ENCODE peak calls at places on chromosomes 5 and 9, in six cellular contexts. U is HepG2, X is GM12878, K is HCT116, W is H1, N is SK-N-SH. P is an unnamed sample.

GRCh38 chr9:19994296-19994695 is 205.5 kb upstream of the SLC24A2 start:
- DNase-seq in U (no peak), X (no peak), K (no peak), W (no peak), N (no peak), P (no peak)

GRCh38 chr9:137236238-137236935 is 4.7 kb upstream of the TUBB4B start:
- DNase-seq in W (peak), X (no peak), U (peak), K (no peak), N (peak), P (peak)

GRCh38 chr5:166369326-166369725 is 1922.1 kb upstream of the WWC1 start:
- DNase-seq in U (no peak), N (no peak), W (no peak), K (no peak), X (no peak), P (no peak)

GRCh38 chr9:99352786-99353185 is 130.7 kb downstream of the SEC61B start:
- DNase-seq in N (no peak), X (no peak), K (no peak), U (no peak), W (no peak), P (no peak)

GRCh38 chr9:105154723-105155191 is 89.7 kb upstream of the SLC44A1 start:
- DNase-seq in N (no peak), X (no peak), K (no peak), W (no peak), U (no peak), P (no peak)

GRCh38 chr9:119268985-119269384 is 100.2 kb downstream of the BRINP1 start:
- DNase-seq in N (no peak), U (no peak), W (no peak), X (no peak), K (no peak), P (peak)

GRCh38 chr5:93461751-93462150 is 119.3 kb downstream of the NR2F1-AS1 start:
- DNase-seq in X (no peak), W (no peak), U (no peak), K (no peak), N (no peak), P (no peak)

GRCh38 chr9:76594764-76595410 is 135.9 kb downstream of the GCNT1 start:
- DNase-seq in N (no peak), K (no peak), U (no peak), X (no peak), W (peak), P (no peak)

GRCh38 chr5:23284656-23285055 is 222.8 kb upstream of the PRDM9 start:
- DNase-seq in W (no peak), U (no peak), N (no peak), K (no peak), X (no peak), P (no peak)

GRCh38 chr5:81854915-81855314 is 104.0 kb upstream of the SSBP2 start:
- DNase-seq in W (no peak), U (no peak), N (no peak), K (no peak), X (no peak), P (no peak)

GRCh38 chr5:174735498-174736350 is 11.3 kb downstream of the MSX2 start:
- DNase-seq in U (peak), X (no peak), N (peak), W (peak), K (peak), P (peak)

GRCh38 chr5:173201636-173202265 is 33.3 kb downstream of the NKX2-5 start:
- DNase-seq in U (peak), N (no peak), X (no peak), W (no peak), K (peak), P (no peak)

GRCh38 chr5:29229461-29229860 is 1964.0 kb upstream of the CDH6 start:
- DNase-seq in U (no peak), N (no peak), X (no peak), K (no peak), W (no peak), P (no peak)

GRCh38 chr5:163893301-163893700 is 387.9 kb downstream of the MAT2B start:
- DNase-seq in W (no peak), K (no peak), U (no peak), N (no peak), X (no peak), P (no peak)

GRCh38 chr5:90985341-90985740 is 397.8 kb downstream of the ARRDC3 start:
- DNase-seq in K (no peak), U (no peak), W (no peak), N (no peak), X (no peak), P (no peak)

GRCh38 chr5:93247126-93247525 is 333.9 kb downstream of the NR2F1-AS1 start:
- DNase-seq in K (no peak), U (no peak), N (no peak), X (no peak), W (no peak), P (no peak)

GRCh38 chr9:122261469-122261881 is 3.2 kb downstream of the RBM18 start:
- DNase-seq in U (peak), W (no peak), N (no peak), K (no peak), X (no peak), P (peak)

GRCh38 chr9:36950389-36950788 is 83.7 kb downstream of the PAX5 start:
- DNase-seq in U (no peak), N (no peak), X (no peak), K (no peak), W (no peak), P (no peak)

DNA sequence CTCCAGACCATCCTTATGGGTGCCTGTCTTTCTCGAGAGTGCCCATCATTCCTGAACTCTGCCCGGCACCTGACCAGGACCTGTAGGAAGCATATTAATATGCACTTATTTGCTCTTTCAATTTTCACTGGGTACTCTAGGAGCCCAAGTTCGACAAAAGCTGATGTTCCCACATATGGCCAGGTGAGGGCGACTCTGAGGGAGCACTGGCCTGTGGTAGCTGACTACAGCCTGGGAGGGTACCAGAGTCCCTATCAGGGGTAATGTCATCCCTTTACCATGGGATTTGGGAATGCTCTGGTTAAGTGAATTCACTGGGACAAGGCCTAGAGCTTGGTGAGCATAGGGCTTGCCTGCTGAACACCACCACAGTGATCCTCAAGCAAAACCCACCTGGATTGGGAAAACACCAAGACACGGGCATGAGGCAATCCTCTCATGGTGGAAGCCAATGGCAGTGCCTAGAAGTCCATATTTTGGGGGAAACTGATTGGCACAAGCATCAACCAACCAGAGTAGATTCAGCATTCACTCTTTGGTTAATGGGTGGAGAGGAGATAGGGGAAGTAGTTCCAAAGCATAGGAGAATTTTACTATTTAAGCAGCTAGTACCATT is 112.2 kb downstream of the MTX3 start:
- DNase-seq in K (peak), W (peak), U (peak), N (peak), X (no peak), P (peak)
- TF ChIP-seq JUND in K (no peak), W (no peak), U (no peak), N (no peak), X (no peak), P (no peak)

GRCh38 chr5:140951636-140952035 is 14.6 kb upstream of the PCDHAC2 start:
- DNase-seq in N (no peak), K (no peak), U (peak), X (no peak), W (no peak), P (no peak)

DNA sequence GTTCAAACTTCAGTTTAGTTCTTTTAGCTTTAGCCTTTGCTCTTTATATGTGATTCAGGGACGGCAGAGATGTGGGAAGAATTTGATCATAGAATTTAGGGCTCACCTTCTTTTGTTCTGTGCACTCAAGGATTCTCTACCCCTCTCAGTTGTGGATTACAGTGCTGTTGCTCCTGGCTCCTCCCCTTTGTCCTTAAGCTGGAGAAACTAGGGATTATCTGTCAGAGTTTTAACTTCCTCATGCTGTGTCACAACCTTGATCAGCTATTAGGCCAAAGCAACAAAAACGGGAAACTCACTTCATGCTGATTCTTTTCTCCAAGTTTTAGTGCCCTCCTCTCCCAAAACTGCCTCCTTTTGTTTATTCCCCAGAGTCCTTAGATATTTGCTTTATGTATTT is 13.0 kb upstream of the PCDHAC2 start:
- DNase-seq in W (no peak), K (no peak), N (no peak), U (no peak), X (no peak), P (no peak)
- TF ChIP-seq JUND in W (no peak), K (no peak), N (no peak), U (no peak), X (no peak), P (no peak)

GRCh38 chr5:73792687-73793320 is 166.8 kb downstream of the ARHGEF28 start:
- DNase-seq in U (peak), K (peak), W (peak), X (peak), N (peak), P (peak)

GRCh38 chr5:73799401-73799972 is 173.5 kb downstream of the ARHGEF28 start:
- DNase-seq in U (no peak), X (no peak), W (no peak), K (no peak), N (no peak), P (no peak)

GRCh38 chr5:73796164-73797141 is 170.5 kb downstream of the ARHGEF28 start:
- DNase-seq in U (peak), K (no peak), W (no peak), N (no peak), X (peak), P (peak)

GRCh38 chr5:73793911-73794310 is 167.9 kb downstream of the ARHGEF28 start:
- DNase-seq in K (no peak), N (no peak), U (no peak), X (no peak), W (no peak), P (no peak)

DNA sequence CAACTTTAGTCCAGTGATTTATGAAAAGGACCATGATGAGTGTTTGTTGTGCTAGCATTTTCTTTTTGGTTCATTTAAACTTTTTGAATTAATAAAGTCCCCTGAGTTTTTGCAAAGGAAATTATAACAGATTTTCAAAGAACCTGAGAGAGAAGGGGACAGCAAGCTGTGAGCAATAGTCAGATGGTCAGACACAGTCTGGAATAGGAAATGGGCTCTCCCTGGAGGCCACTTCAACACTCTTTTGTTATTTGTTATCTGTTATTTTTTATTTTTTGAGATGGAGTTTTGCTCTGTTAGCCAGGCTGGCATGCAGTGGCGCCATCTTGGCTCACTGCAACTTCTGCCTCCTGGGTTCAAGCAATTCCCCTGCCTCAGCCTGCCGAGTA is 171.1 kb downstream of the ARHGEF28 start:
- DNase-seq in N (no peak), X (no peak), W (no peak), U (no peak), K (no peak), P (no peak)
- TF ChIP-seq JUND in N (no peak), X (no peak), W (no peak), U (no peak), K (no peak), P (no peak)

GRCh38 chr5:176394881-176395675 is 6.5 kb downstream of the HIGD2A start:
- DNase-seq in U (no peak), X (no peak), K (no peak), N (no peak), W (no peak), P (no peak)
- TF ChIP-seq JUND in U (no peak), X (no peak), K (no peak), N (no peak), W (no peak), P (no peak)